ENCODE peak calls at places on chromosomes 4 and X, in five cellular contexts. D is germinal center, F is globus pallidus, Q is NCI-H1417 treated with DMSO at 0.1 percent for 48 hours, K is NCI-H345. L is an unnamed sample.

GRCh38 chr4:117085185-117085701 is at the start of gene TRAM1L1:
- DNase-seq in D (peak; percentile 2), F (peak; percentile 75), Q (peak; percentile 51), K (peak; percentile 72), L (peak; percentile 8)

GRCh38 chr4:171876636-171877035 is 63.4 kb downstream of the GALNTL6 start:
- DNase-seq in D (no peak), F (no peak), Q (no peak), K (no peak), L (no peak)

GRCh38 chr4:161256172-161256571 is 907.6 kb downstream of the FSTL5 start:
- DNase-seq in D (no peak), F (no peak), Q (no peak), K (no peak), L (no peak)

GRCh38 chr4:8370835-8371234 is 69.7 kb downstream of the ACOX3 start:
- DNase-seq in D (no peak), F (no peak), Q (no peak), K (no peak), L (no peak)

GRCh38 chr4:153465922-153466636 is at the start of gene TMEM131L:
- DNase-seq in D (peak; percentile 88), F (peak; percentile 77), Q (peak; percentile 11), K (peak; percentile 64), L (peak; percentile 94)

GRCh38 chr4:154464654-154465053 is 26.9 kb downstream of the DCHS2 start:
- DNase-seq in D (no peak), F (no peak), Q (no peak), K (no peak), L (no peak)

GRCh38 chr4:174198396-174199179 is 84.9 kb downstream of the FBXO8 start:
- DNase-seq in D (no peak), F (no peak), Q (no peak), K (no peak), L (no peak)

GRCh38 chr4:153137677-153138630 is 66.3 kb upstream of the TRIM2 start:
- DNase-seq in D (no peak), F (peak; percentile 37), Q (no peak), K (no peak), L (no peak)

GRCh38 chr4:184649971-184650855 is 675 bp downstream of the PRIMPOL start:
- DNase-seq in D (no peak), F (no peak), Q (no peak), K (peak; percentile 16), L (no peak)

GRCh38 chr4:108693211-108693610 is 42.8 kb downstream of the OSTC start:
- DNase-seq in D (no peak), F (no peak), Q (no peak), K (no peak), L (no peak)

GRCh38 chr4:55398966-55399365 is 3.2 kb downstream of the TMEM165 start:
- DNase-seq in D (no peak), F (peak; percentile 45), Q (no peak), K (no peak), L (no peak)

GRCh38 chrX:6184900-6185515 is 43.7 kb downstream of the NLGN4X start:
- DNase-seq in D (no peak), F (peak; percentile 0), Q (no peak), K (peak; percentile 30), L (peak; percentile 6)

GRCh38 chr4:98905834-98906233 is 23.1 kb downstream of the EIF4E start:
- DNase-seq in D (no peak), F (no peak), Q (no peak), K (no peak), L (no peak)

GRCh38 chrX:29671426-29671825 is 543.9 kb upstream of the MAGEB2 start:
- DNase-seq in D (no peak), F (no peak), Q (no peak), K (no peak), L (no peak)

GRCh38 chrX:150198776-150199175 is 164.3 kb upstream of the MAMLD1 start:
- DNase-seq in D (no peak), F (no peak), Q (no peak), K (no peak), L (no peak)

GRCh38 chr4:3295837-3296624 is 3.2 kb downstream of the RGS12 start:
- DNase-seq in D (no peak), F (no peak), Q (no peak), K (no peak), L (no peak)

GRCh38 chrX:49192722-49193328 is 6.7 kb upstream of the PRICKLE3 start:
- DNase-seq in D (peak; percentile 17), F (no peak), Q (no peak), K (peak; percentile 22), L (peak; percentile 25)

GRCh38 chr4:22607382-22607781 is 85.4 kb upstream of the GBA3 start:
- DNase-seq in D (peak; percentile 34), F (peak; percentile 18), Q (no peak), K (peak; percentile 17), L (peak; percentile 15)

GRCh38 chr4:2183394-2183793 is 58.5 kb downstream of the HAUS3 start:
- DNase-seq in D (no peak), F (no peak), Q (no peak), K (no peak), L (no peak)

GRCh38 chr4:147096667-147097604 is 151.3 kb upstream of the TTC29 start:
- DNase-seq in D (peak; percentile 22), F (peak; percentile 63), Q (peak; percentile 13), K (peak; percentile 29), L (peak; percentile 24)

L was measured in GM20000.